ENCODE peak calls at places on chromosome 15, in five cellular contexts. X is GM12865, M is MM.1S, G is thyroid gland, D is tibial artery. O is an unnamed sample.

GRCh38 chr15:69082041-69082502 is 67.6 kb downstream of the NOX5 start:
- DNase-seq in X (no peak), M (no peak), G (no peak), D (peak), O (no peak)

GRCh38 chr15:70762469-70763119 is 764 bp downstream of the UACA start:
- DNase-seq in X (no peak), M (peak), G (peak), D (peak), O (peak)

GRCh38 chr15:70597056-70597603 is 166.2 kb downstream of the UACA start:
- DNase-seq in X (no peak), M (no peak), G (no peak), D (no peak), O (no peak)

GRCh38 chr15:71575474-71576045 is 234.8 kb upstream of the NR2E3 start:
- DNase-seq in X (peak), M (peak), G (no peak), D (no peak), O (no peak)

GRCh38 chr15:95912728-95913127 is 417.8 kb upstream of the NR2F2 start:
- DNase-seq in X (no peak), M (no peak), G (no peak), D (no peak), O (no peak)

GRCh38 chr15:72319985-72320671 is at the start of gene CELF6:
- DNase-seq in X (peak), M (peak), G (peak), D (peak), O (peak)

GRCh38 chr15:92079047-92079446 is 225.5 kb downstream of the SLCO3A1 start:
- DNase-seq in X (peak), M (no peak), G (no peak), D (no peak), O (no peak)

GRCh38 chr15:43903864-43904290 is 77.1 kb downstream of the WDR76 start:
- DNase-seq in X (peak), M (peak), G (peak), D (no peak), O (peak)

GRCh38 chr15:75982468-75982867 is 29.8 kb downstream of the NRG4 start:
- DNase-seq in X (no peak), M (no peak), G (no peak), D (no peak), O (no peak)

GRCh38 chr15:33009603-33010002 is 184.9 kb downstream of the FMN1 start:
- DNase-seq in X (no peak), M (no peak), G (no peak), D (no peak), O (no peak)

GRCh38 chr15:60061758-60062157 is 57.6 kb downstream of the FOXB1 start:
- DNase-seq in X (no peak), M (no peak), G (no peak), D (no peak), O (no peak)

GRCh38 chr15:71916834-71917233 is 106.5 kb downstream of the NR2E3 start:
- DNase-seq in X (no peak), M (no peak), G (no peak), D (no peak), O (no peak)

GRCh38 chr15:41933771-41934170 is 38.6 kb downstream of the EHD4 start:
- DNase-seq in X (no peak), M (no peak), G (no peak), D (peak), O (no peak)

GRCh38 chr15:25670025-25670554 is 193.0 kb downstream of the ATP10A start:
- DNase-seq in X (no peak), M (no peak), G (no peak), D (peak), O (no peak)

GRCh38 chr15:92780816-92781215 is 119.3 kb upstream of the CHD2 start:
- DNase-seq in X (no peak), M (no peak), G (no peak), D (no peak), O (no peak)

GRCh38 chr15:72344602-72345001 is 24.6 kb upstream of the CELF6 start:
- DNase-seq in X (no peak), M (no peak), G (no peak), D (no peak), O (no peak)

DNA sequence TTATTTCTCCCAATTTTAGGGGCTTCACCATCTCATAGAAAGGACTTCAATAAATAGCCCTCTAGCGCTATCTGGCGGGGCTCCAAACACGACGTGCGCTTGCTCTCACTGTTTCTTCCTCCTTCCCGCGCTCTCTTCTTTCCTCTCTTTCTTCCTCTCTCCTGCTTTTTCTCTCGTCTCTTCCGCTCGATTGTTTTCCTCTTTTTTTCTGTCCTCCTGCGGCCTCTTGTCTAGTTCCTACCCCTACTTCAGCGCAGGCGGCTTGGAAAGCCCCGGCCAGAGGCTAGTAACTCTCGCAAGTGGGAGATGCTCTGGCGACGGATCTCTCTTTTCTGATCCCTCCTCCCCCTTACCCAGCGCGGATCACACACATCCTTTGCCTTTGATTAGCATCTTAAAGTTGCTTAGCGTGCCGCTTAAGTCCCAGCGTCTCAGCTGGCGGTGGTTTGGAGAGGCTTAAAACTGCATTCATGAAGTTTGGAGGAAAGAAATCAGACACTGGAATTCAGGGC is 6.2 kb upstream of the MEIS2 start:
- DNase-seq in X (peak), M (peak), G (no peak), D (no peak), O (no peak)
- TF ChIP-seq CTCF in X (peak), M (peak), G (no peak), D (no peak), O (peak)

GRCh38 chr15:78194568-78194925 is 39.8 kb downstream of the ACSBG1 start:
- DNase-seq in X (no peak), M (no peak), G (no peak), D (no peak), O (no peak)
- TF ChIP-seq CTCF in X (no peak), M (no peak), G (no peak), D (no peak), O (no peak)

GRCh38 chr15:67127925-67128324 is 62.5 kb downstream of the SMAD3 start:
- DNase-seq in X (no peak), M (no peak), G (no peak), D (peak), O (no peak)

GRCh38 chr15:67130166-67130565 is 64.8 kb downstream of the SMAD3 start:
- DNase-seq in X (no peak), M (no peak), G (no peak), D (peak), O (no peak)

GRCh38 chr15:67132276-67132675 is 66.9 kb downstream of the SMAD3 start:
- DNase-seq in X (no peak), M (no peak), G (no peak), D (peak), O (no peak)

GRCh38 chr15:67133026-67133425 is 67.6 kb downstream of the SMAD3 start:
- DNase-seq in X (no peak), M (no peak), G (no peak), D (peak), O (no peak)

DNA sequence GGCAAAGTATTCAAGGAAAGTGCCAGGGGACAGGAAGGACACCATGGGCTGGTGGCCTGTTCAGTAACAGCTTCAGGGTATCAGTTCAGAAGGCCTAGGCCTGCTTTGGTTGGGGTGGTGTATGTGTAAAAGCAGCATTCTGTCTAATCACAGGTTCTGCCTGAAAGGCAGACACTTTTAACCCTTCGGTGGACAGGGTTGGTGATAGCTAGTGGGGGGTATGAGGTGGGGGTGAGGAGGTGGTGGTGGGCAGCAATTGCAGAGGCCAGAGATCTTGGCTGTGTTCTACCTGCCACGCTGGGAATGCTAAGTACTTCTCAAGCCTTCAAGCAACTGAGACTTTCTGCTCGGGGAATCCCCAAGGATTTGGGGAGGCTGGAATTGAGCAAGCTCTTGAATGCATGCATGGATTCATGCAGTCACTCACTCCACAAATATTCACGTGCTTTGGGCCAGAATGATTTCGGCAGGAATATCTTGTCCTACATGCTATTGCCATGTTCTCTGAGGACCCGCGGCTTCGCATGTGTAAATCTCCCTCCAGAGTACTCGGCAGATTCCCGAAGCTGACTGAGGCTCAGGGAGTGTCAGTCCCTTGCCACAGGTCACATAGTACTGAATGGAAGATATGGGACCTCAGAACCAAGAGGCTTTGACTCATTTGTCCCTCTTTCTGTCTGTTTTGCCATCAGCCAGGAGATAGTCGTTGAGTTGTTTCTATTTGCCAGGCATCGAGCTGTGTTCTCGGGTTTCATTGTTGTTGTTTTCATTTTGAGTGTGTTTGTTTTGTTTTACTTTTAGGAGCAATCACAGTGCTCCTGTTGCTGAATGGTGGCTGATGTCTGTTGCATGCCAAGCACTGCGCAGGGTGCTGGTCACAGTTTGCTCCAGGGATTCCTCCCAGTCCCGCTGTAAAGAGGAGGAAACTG is 65.5 kb downstream of the SMAD3 start:
- DNase-seq in X (peak), M (no peak), G (peak), D (peak), O (no peak)
- TF ChIP-seq CTCF in X (no peak), M (no peak), G (no peak), D (no peak), O (no peak)

GRCh38 chr15:31571676-31572075 is 245.0 kb downstream of the KLF13 start:
- DNase-seq in X (no peak), M (no peak), G (no peak), D (no peak), O (no peak)
- TF ChIP-seq CTCF in X (no peak), M (no peak), G (no peak), D (no peak), O (no peak)

O was measured in GM10248.